ENCODE peak calls at places on chromosome 22, in six cellular contexts. C is bronchial epithelial cell, V is breast epithelium, F is body of pancreas, Q is lung, J is IMR-90. T is an unnamed sample. For H3K36me3, the result is how much of the 10 kb centered on the place peaks cover.

GRCh38 chr22:26884921-26885320 is 227.5 kb downstream of the MIAT start:
- DNase-seq in J (no peak), F (no peak), Q (no peak), C (no peak), V (peak), T (peak)

GRCh38 chr22:42805998-42806481 is 51.0 kb downstream of the ARFGAP3 start:
- DNase-seq in F (no peak), V (no peak), J (no peak), C (peak), Q (peak), T (no peak)

GRCh38 chr22:39422101-39422500 is 22.5 kb downstream of the TAB1 start:
- DNase-seq in F (no peak), C (no peak), Q (no peak), J (no peak), V (no peak), T (no peak)

GRCh38 chr22:33210129-33210784 is 152.1 kb upstream of the SYN3 start:
- DNase-seq in V (no peak), Q (peak), J (peak), F (peak), C (peak), T (no peak)

GRCh38 chr22:32697331-32697995 is 104.0 kb upstream of the TIMP3 start:
- DNase-seq in Q (no peak), C (peak), J (no peak), V (peak), F (no peak), T (no peak)

GRCh38 chr22:35064664-35065063 is 1.3 kb upstream of the ISX start:
- DNase-seq in J (no peak), V (no peak), F (no peak), Q (no peak), C (peak), T (no peak)

GRCh38 chr22:48579915-48580279 is 1247.8 kb downstream of the BRD1 start:
- DNase-seq in C (no peak), F (no peak), J (no peak), V (no peak), Q (no peak), T (no peak)

GRCh38 chr22:34099278-34099677 is 179.0 kb upstream of the LARGE1 start:
- DNase-seq in V (no peak), F (no peak), Q (no peak), C (peak), J (no peak), T (no peak)

GRCh38 chr22:47034905-47035419 is 272.5 kb downstream of the TBC1D22A start:
- DNase-seq in Q (no peak), C (no peak), F (no peak), J (no peak), V (no peak), T (no peak)

GRCh38 chr22:30212363-30212995 is 34.1 kb downstream of the LIF start:
- DNase-seq in F (peak), J (peak), Q (peak), C (peak), V (peak), T (peak)

GRCh38 chr22:46303347-46303965 is 6.8 kb downstream of the GTSE1 start:
- DNase-seq in C (peak), J (peak), V (no peak), F (no peak), Q (no peak), T (no peak)

GRCh38 chr22:29030016-29030617 is 31.5 kb downstream of the C22orf31 start:
- DNase-seq in V (no peak), Q (no peak), J (no peak), C (peak), F (peak), T (no peak)

GRCh38 chr22:36469094-36469710 is 12.2 kb downstream of the TXN2 start:
- DNase-seq in V (no peak), Q (no peak), C (no peak), F (no peak), J (no peak), T (no peak)

GRCh38 chr22:29344137-29344536 is 28.6 kb upstream of the RASL10A start:
- DNase-seq in Q (peak), V (peak), F (peak), C (peak), J (peak), T (peak)

GRCh38 chr22:47535681-47536080 is 773.2 kb downstream of the TBC1D22A start:
- DNase-seq in J (no peak), V (no peak), Q (no peak), F (no peak), C (no peak), T (no peak)

GRCh38 chr22:28909375-28909774 is 26.0 kb downstream of the ZNRF3 start:
- DNase-seq in Q (no peak), C (no peak), J (peak), V (no peak), F (no peak), T (no peak)

GRCh38 chr22:27462190-27462589 is 339.4 kb downstream of the MN1 start:
- DNase-seq in J (no peak), V (no peak), F (no peak), Q (no peak), C (no peak), T (no peak)

GRCh38 chr22:20606041-20606783 is 98.8 kb downstream of the MED15 start:
- DNase-seq in V (peak), F (peak), J (peak), Q (peak), C (peak), T (no peak)

GRCh38 chr22:50670914-50671538 is 1.6 kb upstream of the SHANK3 start:
- DNase-seq in C (no peak), F (no peak), Q (no peak), J (no peak), V (no peak), T (no peak)

GRCh38 chr22:46390652-46391301 is 55.3 kb downstream of the TRMU start:
- DNase-seq in V (peak), J (peak), Q (peak), C (peak), F (peak), T (peak)

GRCh38 chr22:36022162-36022561 is 6.5 kb downstream of the RBFOX2 start:
- DNase-seq in F (no peak), J (peak), V (no peak), Q (no peak), C (peak), T (peak)

GRCh38 chr22:43004362-43005035 is 10.4 kb downstream of the PACSIN2 start:
- DNase-seq in F (peak), C (no peak), J (no peak), Q (no peak), V (no peak), T (no peak)

GRCh38 chr22:32591620-32592019 is 117.0 kb downstream of the FBXO7 start:
- DNase-seq in V (no peak), F (no peak), J (peak), C (no peak), Q (no peak), T (peak)

GRCh38 chr22:46803031-46803880 is 40.8 kb downstream of the TBC1D22A start:
- DNase-seq in J (no peak), F (peak), C (peak), V (peak), Q (peak), T (no peak)

GRCh38 chr22:42273855-42274451 is 3.5 kb upstream of the TCF20 start:
- DNase-seq in J (no peak), V (no peak), F (no peak), Q (no peak), C (no peak), T (no peak)

GRCh38 chr22:37635157-37635556 is 4.3 kb upstream of the SH3BP1 start:
- DNase-seq in Q (no peak), V (no peak), C (no peak), J (no peak), F (no peak), T (no peak)

GRCh38 chr22:37633082-37633692 is 6.3 kb upstream of the SH3BP1 start:
- DNase-seq in V (no peak), C (no peak), F (no peak), J (no peak), Q (no peak), T (no peak)

GRCh38 chr22:37634505-37635002 is 4.9 kb upstream of the SH3BP1 start:
- DNase-seq in Q (no peak), C (no peak), F (no peak), V (no peak), J (no peak), T (no peak)

GRCh38 chr22:37632174-37633081 is 7.0 kb upstream of the SH3BP1 start:
- DNase-seq in Q (no peak), V (no peak), C (no peak), J (no peak), F (no peak), T (no peak)

GRCh38 chr22:37633693-37634504 is 5.6 kb upstream of the SH3BP1 start:
- DNase-seq in C (no peak), J (peak), Q (peak), F (peak), V (no peak), T (peak)
- TF ChIP-seq CTCF in C (no peak), J (peak), Q (no peak), F (no peak), V (no peak), T (peak)

DNA sequence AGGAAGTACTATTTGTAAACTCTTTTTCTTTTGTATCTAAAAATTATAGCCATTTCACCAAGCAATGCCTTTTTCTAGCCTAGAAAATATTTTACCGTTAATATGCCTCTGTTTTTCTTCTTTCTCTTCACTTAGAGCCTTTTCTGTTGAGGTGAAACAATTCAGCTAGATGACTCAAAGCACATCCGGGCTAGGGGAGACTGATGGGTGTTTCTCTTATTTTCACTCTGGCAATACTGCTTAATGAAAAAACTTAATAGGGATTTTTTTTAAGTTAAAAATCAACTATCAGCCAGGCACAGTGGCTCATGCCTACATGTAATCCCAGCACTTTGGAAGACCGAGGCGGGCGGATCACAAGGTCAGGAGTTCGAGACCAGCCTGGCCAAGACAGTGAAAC is 93.3 kb downstream of the SGSM3 start:
- DNase-seq in F (no peak), J (no peak), C (no peak), Q (no peak), V (no peak), T (no peak)
- H3K4me3 ChIP-seq in F (no peak), J (no peak), C (no peak), Q (no peak), V (no peak), T (no peak)

GRCh38 chr22:45172872-45173585 is 9.3 kb downstream of the NUP50 start:
- DNase-seq in J (no peak), C (no peak), F (no peak), Q (no peak), V (no peak), T (no peak)
- H3K36me3 ChIP-seq in J (half or more), C (under half), F (under half), Q (under half), V (under half), T (under half)

GRCh38 chr22:23894710-23895598 is 771 bp downstream of the MIF start:
- DNase-seq in F (peak), Q (peak), J (peak), V (peak), C (peak), T (no peak)
- TF ChIP-seq CTCF in F (peak), Q (no peak), J (peak), V (peak), C (peak), T (peak)

T was measured in BJ.